ENCODE peak calls at places on chromosomes 6 and 20, in seven cellular contexts. H is Peyer's patch, K is NB4, O is uterus, M is sigmoid colon, A is prostate gland, Y is endothelial cell of umbilical vein. S is an unnamed sample.

GRCh38 chr6:43043310-43043709 is 10.3 kb downstream of the CUL7 start:
- DNase-seq in Y (no peak), A (no peak), O (no peak), K (no peak), H (no peak), M (no peak), S (no peak)

GRCh38 chr20:34364013-34364382 is 925 bp downstream of the ITCH start:
- DNase-seq in M (no peak), H (no peak), A (no peak), Y (peak), K (peak), O (peak), S (no peak)

GRCh38 chr6:79334674-79335073 is 100.2 kb upstream of the HMGN3 start:
- DNase-seq in M (no peak), Y (no peak), K (no peak), O (no peak), A (no peak), H (no peak), S (no peak)

GRCh38 chr6:9563996-9564395 is 850.9 kb downstream of the TFAP2A start:
- DNase-seq in O (no peak), H (no peak), M (no peak), Y (no peak), A (no peak), K (no peak), S (no peak)

GRCh38 chr20:13772529-13772928 is 12.2 kb downstream of the ESF1 start:
- DNase-seq in M (no peak), K (no peak), H (no peak), A (no peak), Y (peak), O (no peak), S (no peak)

GRCh38 chr20:33830371-33830770 is 19.2 kb downstream of the CHMP4B start:
- DNase-seq in A (no peak), Y (no peak), H (no peak), M (no peak), K (no peak), O (no peak), S (no peak)

GRCh38 chr6:73523434-73524123 is 2.7 kb upstream of the EEF1A1 start:
- DNase-seq in H (peak), A (peak), K (peak), O (peak), M (peak), Y (peak), S (peak)

GRCh38 chr6:90895299-90896164 is 308.7 kb upstream of the MAP3K7 start:
- DNase-seq in Y (no peak), M (no peak), K (no peak), A (no peak), H (no peak), O (no peak), S (no peak)

GRCh38 chr20:38727602-38728236 is 3.4 kb downstream of the SLC32A1 start:
- DNase-seq in K (no peak), Y (no peak), O (no peak), M (no peak), H (no peak), A (no peak), S (no peak)

GRCh38 chr6:113539202-113539601 is 317.9 kb upstream of the MARCKS start:
- DNase-seq in H (no peak), O (no peak), Y (no peak), M (no peak), A (no peak), K (no peak), S (no peak)

GRCh38 chr6:169723200-169723909 is 945 bp downstream of the PHF10 start:
- DNase-seq in M (peak), A (peak), O (peak), H (peak), K (peak), Y (peak), S (no peak)

GRCh38 chr6:75618437-75618836 is 16.8 kb downstream of the SENP6 start:
- DNase-seq in A (no peak), K (no peak), Y (no peak), H (no peak), O (no peak), M (no peak), S (no peak)

GRCh38 chr20:60500038-60500701 is 541.9 kb downstream of the CDH26 start:
- DNase-seq in M (no peak), H (no peak), Y (no peak), O (no peak), K (no peak), A (no peak), S (no peak)

GRCh38 chr6:69973763-69974162 is 107.4 kb downstream of the COL19A1 start:
- DNase-seq in M (no peak), Y (no peak), A (no peak), K (no peak), O (no peak), H (no peak), S (no peak)

GRCh38 chr20:37276494-37277252 is 12.8 kb upstream of the MANBAL start:
- DNase-seq in O (peak), A (peak), K (peak), Y (peak), M (peak), H (peak), S (no peak)

GRCh38 chr20:6466065-6466810 is 301.2 kb upstream of the BMP2 start:
- DNase-seq in H (no peak), K (no peak), M (no peak), O (no peak), Y (no peak), A (no peak), S (no peak)

GRCh38 chr20:40754372-40754943 is 65.4 kb upstream of the MAFB start:
- DNase-seq in Y (peak), H (no peak), A (no peak), M (no peak), K (no peak), O (no peak), S (no peak)

GRCh38 chr6:13248549-13248948 is 79.8 kb downstream of the TBC1D7 start:
- DNase-seq in K (no peak), H (no peak), Y (no peak), O (no peak), A (no peak), M (no peak), S (no peak)

GRCh38 chr6:158597565-158597964 is 37.7 kb downstream of the TMEM181 start:
- DNase-seq in O (no peak), A (no peak), H (no peak), M (no peak), K (no peak), Y (no peak), S (no peak)

GRCh38 chr6:50815436-50816114 is 3.1 kb upstream of the TFAP2B start:
- DNase-seq in O (no peak), A (no peak), K (no peak), H (no peak), Y (peak), M (no peak), S (no peak)

GRCh38 chr20:57991211-57991841 is 237.1 kb downstream of the ANKRD60 start:
- DNase-seq in Y (no peak), A (no peak), H (peak), K (peak), O (no peak), M (no peak), S (no peak)

GRCh38 chr6:157707576-157707975 is 115.5 kb upstream of the SNX9 start:
- DNase-seq in H (no peak), K (no peak), M (no peak), O (no peak), A (no peak), Y (no peak), S (no peak)

GRCh38 chr20:8082999-8083398 is 49.1 kb upstream of the PLCB1 start:
- DNase-seq in O (peak), H (no peak), A (no peak), Y (no peak), K (peak), M (no peak), S (no peak)

GRCh38 chr6:41966961-41967311 is 25.3 kb upstream of the CCND3 start:
- DNase-seq in K (peak), H (no peak), M (peak), O (no peak), A (no peak), Y (peak), S (no peak)

GRCh38 chr20:63734946-63735858 is 1.3 kb upstream of the LIME1 start:
- DNase-seq in A (no peak), K (no peak), O (no peak), Y (no peak), H (peak), M (peak), S (no peak)

GRCh38 chr20:43043887-43044286 is 145.8 kb downstream of the PTPRT start:
- DNase-seq in Y (no peak), A (no peak), M (no peak), O (no peak), H (no peak), K (peak), S (no peak)

GRCh38 chr20:36262440-36262839 is 26.2 kb downstream of the AAR2 start:
- DNase-seq in A (no peak), K (no peak), Y (no peak), M (peak), H (no peak), O (no peak), S (no peak)

GRCh38 chr20:46717818-46718541 is 8.5 kb downstream of the SLC2A10 start:
- DNase-seq in M (no peak), O (no peak), A (no peak), H (no peak), Y (no peak), K (no peak), S (no peak)

GRCh38 chr20:19936801-19937583 is 80.2 kb upstream of the NAA20 start:
- DNase-seq in K (peak), M (no peak), O (no peak), A (no peak), Y (peak), H (no peak), S (no peak)

GRCh38 chr6:81636930-81637568 is 115.4 kb downstream of the TENT5A start:
- DNase-seq in H (no peak), O (no peak), K (no peak), A (no peak), M (no peak), Y (no peak), S (no peak)

GRCh38 chr6:2977290-2977689 is 5.9 kb upstream of the SERPINB6 start:
- DNase-seq in A (no peak), H (no peak), O (no peak), K (no peak), M (no peak), Y (no peak), S (no peak)

GRCh38 chr20:46621492-46621891 is 29.8 kb downstream of the SLC13A3 start:
- DNase-seq in Y (no peak), M (no peak), H (no peak), A (no peak), O (no peak), K (no peak), S (no peak)

GRCh38 chr6:148064406-148065134 is 278.1 kb upstream of the SASH1 start:
- DNase-seq in M (no peak), H (no peak), K (no peak), Y (peak), O (no peak), A (no peak), S (no peak)

GRCh38 chr20:32823078-32823477 is 3.3 kb downstream of the MAPRE1 start:
- DNase-seq in Y (no peak), K (peak), H (no peak), O (no peak), A (no peak), M (no peak), S (no peak)

GRCh38 chr6:16249971-16250370 is 11.6 kb downstream of the GMPR start:
- DNase-seq in K (no peak), M (no peak), A (no peak), Y (no peak), O (no peak), H (no peak), S (no peak)

GRCh38 chr20:49505518-49505917 is 23.1 kb upstream of the KCNB1 start:
- DNase-seq in Y (peak), H (no peak), O (peak), K (peak), A (no peak), M (peak), S (no peak)
- TF ChIP-seq POLR2A in Y (no peak), H (no peak), O (no peak), K (no peak), A (no peak), M (no peak), S (no peak)

GRCh38 chr6:165443462-165443861 is 134.1 kb upstream of the C6orf118 start:
- DNase-seq in H (no peak), A (no peak), M (no peak), Y (no peak), O (no peak), K (no peak), S (no peak)

GRCh38 chr6:165441176-165441575 is 131.8 kb upstream of the C6orf118 start:
- DNase-seq in O (no peak), K (no peak), M (no peak), H (no peak), A (no peak), Y (no peak), S (no peak)

DNA sequence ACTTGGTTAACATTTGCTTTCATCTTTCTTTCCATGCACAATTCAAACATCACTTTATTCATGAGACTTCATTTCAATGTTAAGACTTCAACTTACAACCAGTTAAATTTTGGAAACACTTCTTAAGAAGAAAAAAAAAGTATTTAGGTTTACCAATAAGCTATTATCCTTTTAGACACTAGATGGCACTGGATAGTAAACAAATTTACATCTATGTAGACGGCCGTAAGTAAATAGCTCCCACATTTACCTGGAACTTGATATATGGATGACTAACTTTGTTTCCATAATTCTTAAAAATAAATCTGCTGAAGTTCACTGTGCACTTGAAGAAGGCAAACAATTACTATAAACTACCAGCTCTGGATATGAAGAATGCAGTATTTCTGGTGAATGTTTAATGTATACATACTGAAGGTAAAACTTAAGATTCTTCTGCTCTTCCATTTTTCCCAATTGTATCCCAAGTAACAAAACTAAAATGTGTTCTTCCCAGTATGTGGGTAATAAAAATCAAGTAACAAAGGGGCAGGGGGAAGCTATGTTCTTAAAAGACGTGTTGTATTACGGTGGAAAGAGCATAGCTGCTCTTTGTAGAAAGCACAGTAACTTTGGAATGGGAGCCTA is 130.6 kb upstream of the C6orf118 start:
- DNase-seq in A (no peak), Y (peak), H (no peak), O (no peak), K (peak), M (no peak), S (no peak)
- TF ChIP-seq CTCF in A (peak), Y (peak), H (peak), O (peak), K (peak), M (no peak), S (peak)

DNA sequence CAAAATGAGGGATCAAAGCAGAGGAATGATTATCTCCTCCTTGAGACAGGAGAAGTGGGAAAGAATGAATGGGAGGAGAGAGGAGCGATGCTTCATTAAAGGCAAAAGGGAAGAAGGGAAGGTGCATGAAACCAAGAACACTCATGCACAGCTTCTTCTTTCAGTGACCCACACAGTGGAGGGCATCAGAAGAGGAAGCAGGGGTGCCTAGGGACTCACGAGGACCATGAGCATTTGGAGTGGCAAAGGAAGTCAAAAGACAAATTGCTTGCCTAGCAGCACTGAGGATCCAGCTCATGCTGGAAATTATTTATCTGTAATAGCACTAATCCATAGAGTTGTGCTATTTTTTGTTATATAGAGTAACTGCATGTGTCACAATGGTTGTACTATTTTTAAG is 66.1 kb downstream of the SMLR1 start:
- DNase-seq in A (no peak), H (no peak), Y (no peak), K (peak), M (no peak), O (no peak), S (no peak)
- TF ChIP-seq POLR2A in A (no peak), H (no peak), Y (no peak), K (no peak), M (no peak), O (no peak), S (no peak)

GRCh38 chr6:19210849-19211590 is 626.1 kb upstream of the ID4 start:
- DNase-seq in M (no peak), O (no peak), H (peak), K (peak), Y (no peak), A (no peak), S (no peak)
- TF ChIP-seq CTCF in M (no peak), O (no peak), H (no peak), K (peak), Y (no peak), A (no peak), S (no peak)

S was measured in esophagus squamous epithelium.